ENCODE peak calls at places on chromosomes 13 and 19, in five cellular contexts. C is fibroblast of the aortic adventitia, E is cardiac fibroblast, W is Peyer's patch, A is AG09309. N is an unnamed sample.

GRCh38 chr13:48749699-48750473 is 96.2 kb downstream of the CYSLTR2 start:
- DNase-seq in E (peak), A (peak), C (peak), W (peak), N (peak)

GRCh38 chr19:5953034-5953589 is 24.8 kb downstream of the RANBP3 start:
- DNase-seq in E (no peak), W (no peak), C (no peak), A (no peak), N (no peak)

GRCh38 chr19:3790941-3791340 is 4.8 kb upstream of the MATK start:
- DNase-seq in C (no peak), A (no peak), W (no peak), E (no peak), N (no peak)

GRCh38 chr13:99132295-99132835 is 68.3 kb upstream of the UBAC2 start:
- DNase-seq in W (no peak), A (no peak), E (no peak), C (no peak), N (no peak)

GRCh38 chr19:7905298-7905697 is 1.6 kb downstream of the MAP2K7 start:
- DNase-seq in E (no peak), W (peak), A (no peak), C (no peak), N (no peak)

GRCh38 chr13:98879127-98879520 is 98.7 kb downstream of the DOCK9 start:
- DNase-seq in A (no peak), E (no peak), C (no peak), W (no peak), N (no peak)

GRCh38 chr19:18906605-18907519 is 10.9 kb upstream of the CERS1 start:
- DNase-seq in C (no peak), W (no peak), A (no peak), E (no peak), N (no peak)

GRCh38 chr13:50936681-50937080 is 27.1 kb downstream of the RNASEH2B start:
- DNase-seq in C (peak), W (no peak), A (peak), E (peak), N (no peak)

GRCh38 chr19:3801412-3802096 is 15.4 kb upstream of the MATK start:
- DNase-seq in W (peak), C (peak), A (no peak), E (peak), N (no peak)

GRCh38 chr19:45705115-45705514 is 12.6 kb downstream of the QPCTL start:
- DNase-seq in C (no peak), A (no peak), E (no peak), W (no peak), N (no peak)

GRCh38 chr13:94664889-94665288 is 47.5 kb downstream of the SOX21 start:
- DNase-seq in E (no peak), W (no peak), A (no peak), C (no peak), N (no peak)

GRCh38 chr19:16373539-16373938 is 48.9 kb downstream of the KLF2 start:
- DNase-seq in A (no peak), E (peak), C (peak), W (no peak), N (no peak)

GRCh38 chr13:43261018-43261417 is 237.6 kb downstream of the DNAJC15 start:
- DNase-seq in E (peak), A (peak), C (peak), W (no peak), N (peak)

GRCh38 chr19:24074720-24075119 is 12.3 kb upstream of the ZNF254 start:
- DNase-seq in C (peak), A (no peak), E (no peak), W (no peak), N (no peak)

GRCh38 chr19:17997969-17998826 is 9.8 kb upstream of the ARRDC2 start:
- DNase-seq in A (no peak), E (peak), C (peak), W (peak), N (no peak)

GRCh38 chr19:33293255-33294057 is 8.9 kb downstream of the CEBPA start:
- DNase-seq in E (peak), A (peak), C (peak), W (peak), N (peak)

GRCh38 chr19:15195987-15196682 is 4.7 kb downstream of the NOTCH3 start:
- DNase-seq in W (peak), C (no peak), E (no peak), A (no peak), N (no peak)

GRCh38 chr13:102351486-102351885 is 50.4 kb downstream of the FGF14 start:
- DNase-seq in C (no peak), E (no peak), A (no peak), W (no peak), N (no peak)

GRCh38 chr19:3028305-3029069 is 593 bp downstream of the TLE2 start:
- DNase-seq in W (no peak), E (no peak), C (no peak), A (no peak), N (no peak)

GRCh38 chr13:78875792-78876580 is 217.0 kb upstream of the OBI1 start:
- DNase-seq in W (no peak), E (no peak), A (no peak), C (no peak), N (no peak)

GRCh38 chr19:51070334-51070886 is 5.5 kb upstream of the KLK13 start:
- DNase-seq in C (no peak), E (no peak), A (no peak), W (no peak), N (no peak)

GRCh38 chr19:40265055-40265762 is 19.9 kb downstream of the AKT2 start:
- DNase-seq in A (no peak), C (no peak), W (no peak), E (no peak), N (no peak)

GRCh38 chr19:51690359-51691121 is 2.6 kb upstream of the SPACA6 start:
- DNase-seq in E (peak), A (no peak), W (peak), C (peak), N (no peak)

GRCh38 chr13:39767791-39768564 is 112.5 kb downstream of the COG6 start:
- DNase-seq in A (no peak), E (no peak), C (no peak), W (no peak), N (no peak)

GRCh38 chr19:45097776-45098520 is 5.0 kb downstream of the PPP1R37 start:
- DNase-seq in W (peak), A (peak), C (peak), E (peak), N (peak)

GRCh38 chr13:110618167-110618566 is 2.8 kb downstream of the NAXD start:
- DNase-seq in W (no peak), E (no peak), A (no peak), C (no peak), N (no peak)

GRCh38 chr13:40648040-40648439 is 18.4 kb downstream of the FOXO1 start:
- DNase-seq in C (no peak), A (no peak), E (no peak), W (no peak), N (no peak)

GRCh38 chr19:55601127-55601526 is 1.0 kb downstream of the ZNF524 start:
- DNase-seq in C (no peak), W (no peak), E (no peak), A (no peak), N (no peak)
- H3K4me3 ChIP-seq in C (peak), W (peak), E (peak), A (peak), N (peak)

GRCh38 chr19:36054733-36055686 is at the start of gene WDR62:
- DNase-seq in W (peak), C (no peak), E (peak), A (no peak), N (peak)
- TF ChIP-seq CTCF in W (no peak), C (no peak), E (no peak), A (no peak), N (no peak)

GRCh38 chr13:33284016-33284415 is 1.5 kb downstream of the STARD13 start:
- DNase-seq in C (peak), A (no peak), E (peak), W (no peak), N (no peak)

GRCh38 chr13:33284916-33285315 is 639 bp downstream of the STARD13 start:
- DNase-seq in A (no peak), C (peak), W (no peak), E (no peak), N (no peak)

GRCh38 chr13:33285420-33286124 is at the start of gene STARD13:
- DNase-seq in E (peak), W (peak), C (peak), A (peak), N (peak)

GRCh38 chr13:33287142-33287882 is 1.8 kb upstream of the STARD13 start:
- DNase-seq in E (no peak), C (no peak), W (no peak), A (no peak), N (no peak)

DNA sequence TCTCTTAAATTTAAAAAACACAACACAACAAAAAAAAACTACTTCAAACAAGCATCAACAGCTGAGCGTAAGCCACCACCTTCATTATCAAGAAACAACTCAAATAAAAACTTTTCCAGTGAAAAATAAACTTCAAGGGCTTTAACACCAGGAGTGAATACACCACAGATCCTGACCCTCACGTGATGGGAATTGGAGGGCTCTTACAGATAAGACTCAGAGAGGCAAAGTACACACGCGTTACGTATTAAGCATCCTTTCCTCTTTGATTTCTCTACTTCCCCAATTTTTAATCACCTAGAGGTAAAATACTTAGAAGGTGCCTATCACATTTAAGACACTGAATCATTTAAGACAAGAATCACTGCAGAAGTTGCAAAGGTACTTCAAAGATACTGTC is 588 bp upstream of the STARD13 start:
- DNase-seq in A (no peak), E (peak), W (no peak), C (peak), N (no peak)
- H3K4me3 ChIP-seq in A (peak), E (peak), W (peak), C (peak), N (peak)

DNA sequence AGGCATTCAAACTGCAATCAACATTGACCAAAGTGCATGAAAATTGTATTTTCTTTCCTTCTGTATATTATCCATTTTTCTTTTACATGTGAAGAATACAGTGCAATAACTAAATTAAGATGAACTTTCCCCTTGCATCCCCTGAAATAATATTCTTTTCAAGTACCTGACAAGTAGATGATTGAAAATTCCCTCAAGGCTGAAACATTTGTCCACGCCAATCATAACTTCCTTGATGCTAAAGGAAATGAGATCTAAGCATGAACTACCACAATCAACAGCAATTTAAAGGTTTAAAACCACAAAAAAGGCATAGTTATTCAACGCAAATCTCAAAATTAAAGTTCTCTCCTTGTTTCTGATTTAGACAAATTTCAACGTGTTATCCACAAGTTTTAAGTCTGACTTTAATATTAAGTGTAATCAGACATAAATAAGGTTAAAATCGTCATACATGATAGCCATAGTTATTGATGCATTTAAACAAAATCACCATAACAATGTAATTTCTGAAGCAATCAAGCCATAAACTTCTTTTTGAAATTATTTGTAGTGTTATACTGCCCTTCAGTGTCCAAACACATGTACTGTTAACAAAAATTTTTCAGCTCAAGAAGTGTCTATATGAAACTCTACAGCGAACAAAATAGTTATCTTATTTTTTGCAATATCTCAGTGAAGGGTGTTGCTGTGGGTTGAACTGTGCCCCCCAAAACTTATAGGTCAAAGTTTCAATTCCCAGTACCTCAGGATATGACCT is 169.5 kb downstream of the DCLK1 start:
- DNase-seq in E (no peak), C (peak), A (no peak), W (no peak), N (no peak)
- TF ChIP-seq CTCF in E (peak), C (peak), A (no peak), W (no peak), N (no peak)

DNA sequence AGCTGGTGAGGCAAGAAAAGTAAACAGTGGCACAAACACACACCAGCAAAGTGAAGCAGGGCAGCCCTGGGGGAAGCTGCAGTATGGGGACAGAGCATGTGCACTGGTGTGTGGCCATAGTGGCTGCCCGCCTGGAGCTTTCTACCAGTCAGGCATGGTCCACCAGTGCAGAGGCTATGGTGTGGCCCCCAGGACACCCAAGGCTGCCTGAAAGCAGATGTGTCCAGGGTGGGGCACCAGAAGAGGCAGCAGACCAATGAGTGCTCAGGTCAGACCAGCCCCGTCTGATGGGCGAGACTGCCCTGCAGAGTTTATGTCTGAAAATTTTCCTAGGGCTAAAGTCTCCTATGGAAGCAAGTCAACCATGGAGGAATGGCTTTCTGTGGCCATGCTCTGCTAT is 1676.8 kb downstream of the PCDH9 start:
- DNase-seq in E (no peak), C (no peak), W (no peak), A (no peak), N (no peak)
- H3K4me3 ChIP-seq in E (no peak), C (no peak), W (no peak), A (no peak), N (no peak)

GRCh38 chr19:28706693-28707092 is 506.3 kb downstream of the UQCRFS1 start:
- DNase-seq in E (no peak), W (no peak), A (no peak), C (no peak), N (no peak)

GRCh38 chr19:28701491-28701890 is 511.5 kb downstream of the UQCRFS1 start:
- DNase-seq in A (peak), C (peak), W (no peak), E (peak), N (peak)

GRCh38 chr19:28700176-28700575 is 512.8 kb downstream of the UQCRFS1 start:
- DNase-seq in A (peak), E (peak), W (no peak), C (peak), N (no peak)

GRCh38 chr19:28703400-28703956 is 509.5 kb downstream of the UQCRFS1 start:
- DNase-seq in E (no peak), C (no peak), A (no peak), W (no peak), N (no peak)

DNA sequence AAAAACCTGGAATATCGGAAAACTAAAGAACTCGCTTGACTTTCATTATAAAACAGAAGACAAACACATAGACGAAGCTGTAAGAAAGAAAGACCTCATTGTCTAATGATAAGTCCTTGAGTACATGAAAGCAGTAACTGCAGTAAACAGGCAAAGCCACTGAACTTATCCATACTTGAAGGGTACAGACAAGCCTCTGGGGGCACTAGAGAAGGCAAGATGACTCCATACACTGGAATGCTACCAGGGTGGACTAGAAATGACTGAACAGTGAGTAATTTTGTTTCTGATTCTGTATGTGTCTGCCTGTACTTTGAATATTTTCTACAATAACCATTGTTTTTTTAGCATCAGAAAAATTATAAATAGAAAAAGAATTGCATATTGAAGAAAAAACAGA is 507.9 kb downstream of the UQCRFS1 start:
- DNase-seq in E (peak), A (peak), C (peak), W (no peak), N (peak)
- TF ChIP-seq CTCF in E (peak), A (peak), C (peak), W (no peak), N (peak)

DNA sequence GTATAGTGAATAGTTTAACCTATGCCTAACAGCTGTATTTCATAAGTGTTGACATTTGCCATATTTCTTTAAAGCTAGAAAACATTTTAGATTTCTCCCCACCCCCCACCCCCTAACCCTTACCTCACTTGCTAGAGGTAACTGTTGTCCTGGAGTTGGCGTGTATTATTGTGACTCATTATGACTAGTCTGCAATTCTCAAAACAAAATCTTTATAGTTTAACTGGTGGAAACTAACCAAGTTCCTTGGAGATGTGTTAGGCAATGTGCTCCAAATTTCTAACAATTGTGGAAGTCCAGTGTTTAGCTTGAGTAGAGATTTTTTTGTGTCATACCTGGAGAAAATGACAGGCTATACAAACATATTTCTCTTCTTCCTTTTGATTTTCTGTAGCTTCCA is 38.0 kb downstream of the KCTD4 start:
- DNase-seq in E (peak), C (peak), W (no peak), A (peak), N (peak)
- H3K4me3 ChIP-seq in E (no peak), C (no peak), W (no peak), A (no peak), N (no peak)

DNA sequence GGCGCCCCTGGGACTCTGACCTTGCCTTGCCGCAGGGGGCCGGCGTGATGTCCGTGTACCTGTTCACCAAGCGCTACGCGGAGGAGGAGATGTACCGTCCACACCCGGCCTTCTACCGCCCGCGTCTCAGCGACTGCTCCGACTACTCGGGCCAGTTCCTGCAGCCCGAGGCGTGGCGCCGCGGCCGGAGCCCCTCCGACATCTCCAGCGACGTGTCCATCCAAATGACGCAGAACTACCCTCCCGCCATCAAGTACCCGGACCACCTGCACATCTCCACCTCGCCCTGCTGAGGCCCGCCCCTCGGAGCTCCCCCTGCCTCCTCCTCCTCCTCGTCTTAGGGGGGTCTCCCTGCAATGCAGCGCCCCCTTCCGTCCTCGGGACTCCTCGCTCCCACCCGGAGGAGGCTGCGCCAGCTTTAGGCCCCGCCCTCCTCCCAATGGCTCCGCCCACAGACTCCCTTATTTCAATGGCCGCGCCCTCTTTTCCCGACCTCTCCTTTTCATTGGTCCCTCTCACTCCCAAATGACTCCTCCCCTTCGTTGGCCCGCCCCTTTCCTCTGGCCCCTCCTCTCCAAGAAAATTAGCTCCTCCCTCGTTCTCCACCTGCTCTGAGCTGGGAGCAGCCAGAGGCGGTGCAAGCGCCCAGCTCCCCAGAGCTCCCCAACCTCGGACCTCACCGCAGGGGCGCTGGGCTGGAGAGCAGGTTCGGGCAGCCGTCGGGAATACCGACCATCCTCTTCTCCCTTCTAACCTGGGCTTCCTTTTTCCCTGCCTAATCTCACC is 20.5 kb upstream of the CACNG8 start:
- DNase-seq in E (no peak), W (no peak), C (no peak), A (no peak), N (no peak)
- TF ChIP-seq CTCF in E (no peak), W (no peak), C (peak), A (no peak), N (no peak)

GRCh38 chr19:1134431-1134830 is 30.6 kb downstream of the GPX4 start:
- DNase-seq in W (no peak), A (no peak), C (peak), E (peak), N (no peak)

GRCh38 chr19:1135454-1135853 is 31.7 kb downstream of the GPX4 start:
- DNase-seq in A (no peak), C (no peak), W (no peak), E (no peak), N (no peak)

GRCh38 chr19:1132625-1133383 is 29.0 kb downstream of the GPX4 start:
- DNase-seq in C (no peak), A (no peak), E (peak), W (no peak), N (no peak)

GRCh38 chr19:1131718-1132552 is 28.1 kb downstream of the GPX4 start:
- DNase-seq in C (peak), E (peak), A (peak), W (peak), N (peak)

GRCh38 chr19:1133471-1133929 is 29.7 kb downstream of the GPX4 start:
- DNase-seq in A (no peak), W (peak), E (no peak), C (no peak), N (no peak)
- H3K4me3 ChIP-seq in A (no peak), W (peak), E (no peak), C (no peak), N (no peak)

GRCh38 chr13:36818483-36819063 is 449 bp upstream of the RFXAP start:
- DNase-seq in A (no peak), E (peak), W (no peak), C (peak), N (no peak)

GRCh38 chr13:36819064-36819810 is at the start of gene RFXAP:
- DNase-seq in W (peak), C (peak), A (peak), E (peak), N (no peak)

GRCh38 chr13:36820222-36820621 is 1.2 kb downstream of the RFXAP start:
- DNase-seq in W (no peak), A (no peak), C (peak), E (no peak), N (no peak)

GRCh38 chr13:36819811-36820140 is 754 bp downstream of the RFXAP start:
- DNase-seq in A (no peak), E (peak), W (no peak), C (peak), N (no peak)

GRCh38 chr13:36817996-36818395 is 1.0 kb upstream of the RFXAP start:
- DNase-seq in C (no peak), A (no peak), W (no peak), E (no peak), N (no peak)
- TF ChIP-seq CTCF in C (no peak), A (no peak), W (no peak), E (no peak), N (no peak)

N was measured in AG04449.